ENCODE peak calls at places on chromosomes 12 and 14, in six cellular contexts. U, X, B, V, E and S are unnamed samples.
A peak's percentile ranks its signal among the peaks of the same experiment; 100 is the strongest.

GRCh38 chr14:101246894-101247853 is 314.1 kb upstream of the DIO3 start:
- DNase-seq in B (no peak), U (no peak), X (no peak), V (no peak), E (no peak), S (no peak)

GRCh38 chr12:124503305-124503704 is 64.1 kb downstream of the NCOR2 start:
- DNase-seq in B (no peak), V (no peak), U (no peak), X (no peak), E (no peak), S (no peak)

GRCh38 chr12:100427078-100427477 is 46.6 kb upstream of the NR1H4 start:
- DNase-seq in V (no peak), U (no peak), E (peak; percentile 50), X (peak; percentile 79), B (no peak), S (peak; percentile 67)

GRCh38 chr12:115983226-115983798 is 294.2 kb downstream of the MED13L start:
- DNase-seq in V (no peak), X (no peak), B (peak; percentile 56), U (no peak), E (no peak), S (no peak)

GRCh38 chr12:75662501-75663159 is 151.2 kb upstream of the KRR1 start:
- DNase-seq in U (no peak), V (no peak), B (no peak), E (no peak), X (no peak), S (no peak)

GRCh38 chr12:71972441-71973074 is 33.9 kb downstream of the TPH2 start:
- DNase-seq in U (no peak), V (no peak), B (no peak), E (no peak), X (no peak), S (no peak)

GRCh38 chr12:27319848-27320247 is 12.8 kb upstream of the BMAL2 start:
- DNase-seq in V (no peak), U (no peak), E (no peak), X (no peak), B (no peak), S (no peak)

GRCh38 chr12:49536526-49537195 is 2.2 kb upstream of the KCNH3 start:
- DNase-seq in X (no peak), B (no peak), E (no peak), V (no peak), U (no peak), S (no peak)

GRCh38 chr12:13976028-13976584 is 5.3 kb downstream of the GRIN2B start:
- DNase-seq in B (peak; percentile 12), X (no peak), U (no peak), E (no peak), V (no peak), S (no peak)

GRCh38 chr14:36588788-36589187 is 6.4 kb upstream of the NKX2-8 start:
- DNase-seq in E (no peak), B (no peak), V (no peak), U (no peak), X (no peak), S (no peak)

GRCh38 chr12:575948-576612 is 87.2 kb downstream of the NINJ2 start:
- DNase-seq in U (peak; percentile 83), B (peak; percentile 83), X (no peak), V (peak; percentile 88), E (peak; percentile 65), S (peak; percentile 72)

GRCh38 chr12:27822076-27822712 is 42.2 kb upstream of the MANSC4 start:
- DNase-seq in V (no peak), B (no peak), E (peak; percentile 61), U (no peak), X (peak; percentile 94), S (no peak)

GRCh38 chr14:96060161-96060933 is 21.2 kb downstream of the C14orf132 start:
- DNase-seq in U (no peak), V (no peak), E (no peak), X (no peak), B (no peak), S (no peak)

GRCh38 chr14:21262410-21262809 is 6.8 kb downstream of the HNRNPC start:
- DNase-seq in B (no peak), E (no peak), U (no peak), X (no peak), V (no peak), S (no peak)

GRCh38 chr14:50452285-50452684 is 55.6 kb upstream of the CDKL1 start:
- DNase-seq in X (no peak), V (no peak), B (no peak), E (peak; percentile 80), U (no peak), S (no peak)

GRCh38 chr14:63853831-63854293 is 1.1 kb downstream of the SYNE2 start:
- DNase-seq in B (peak; percentile 68), U (peak; percentile 79), E (peak; percentile 56), X (peak; percentile 38), V (peak; percentile 63), S (peak; percentile 69)

GRCh38 chr12:121753844-121754264 is 39.6 kb downstream of the RHOF start:
- DNase-seq in E (no peak), B (no peak), X (no peak), V (peak; percentile 81), U (peak; percentile 79), S (no peak)

GRCh38 chr12:39272934-39273770 is 169.8 kb downstream of the KIF21A start:
- DNase-seq in B (peak; percentile 56), X (peak; percentile 27), U (peak; percentile 39), V (no peak), E (peak; percentile 41), S (peak; percentile 25)

GRCh38 chr14:30974628-30975027 is 50.8 kb upstream of the AP4S1 start:
- DNase-seq in B (no peak), X (peak; percentile 26), E (peak; percentile 39), V (no peak), U (no peak), S (no peak)

GRCh38 chr12:67410667-67411067 is 141.5 kb downstream of the CAND1 start:
- DNase-seq in E (no peak), V (no peak), X (no peak), U (no peak), B (no peak), S (peak; percentile 61)

GRCh38 chr14:100391777-100392176 is 68.6 kb downstream of the SLC25A47 start:
- DNase-seq in B (no peak), V (no peak), X (no peak), U (no peak), E (peak; percentile 77), S (no peak)

GRCh38 chr12:114404451-114405198 is 1.3 kb downstream of the TBX5 start:
- DNase-seq in U (no peak), V (no peak), X (no peak), E (peak; percentile 49), B (no peak), S (no peak)

GRCh38 chr12:111757361-111758119 is 9.2 kb upstream of the ALDH2 start:
- DNase-seq in U (peak; percentile 54), X (peak; percentile 57), B (peak; percentile 32), V (peak; percentile 88), E (peak; percentile 67), S (no peak)
- H3K36me3 ChIP-seq in U (no peaks in the 10 kb centered on the region), X (no peaks in the 10 kb centered on the region), B (no peaks in the 10 kb centered on the region), V (no peaks in the 10 kb centered on the region), E (peaks cover 2% of the 10 kb centered on the region), S (peaks cover 2% of the 10 kb centered on the region)

DNA sequence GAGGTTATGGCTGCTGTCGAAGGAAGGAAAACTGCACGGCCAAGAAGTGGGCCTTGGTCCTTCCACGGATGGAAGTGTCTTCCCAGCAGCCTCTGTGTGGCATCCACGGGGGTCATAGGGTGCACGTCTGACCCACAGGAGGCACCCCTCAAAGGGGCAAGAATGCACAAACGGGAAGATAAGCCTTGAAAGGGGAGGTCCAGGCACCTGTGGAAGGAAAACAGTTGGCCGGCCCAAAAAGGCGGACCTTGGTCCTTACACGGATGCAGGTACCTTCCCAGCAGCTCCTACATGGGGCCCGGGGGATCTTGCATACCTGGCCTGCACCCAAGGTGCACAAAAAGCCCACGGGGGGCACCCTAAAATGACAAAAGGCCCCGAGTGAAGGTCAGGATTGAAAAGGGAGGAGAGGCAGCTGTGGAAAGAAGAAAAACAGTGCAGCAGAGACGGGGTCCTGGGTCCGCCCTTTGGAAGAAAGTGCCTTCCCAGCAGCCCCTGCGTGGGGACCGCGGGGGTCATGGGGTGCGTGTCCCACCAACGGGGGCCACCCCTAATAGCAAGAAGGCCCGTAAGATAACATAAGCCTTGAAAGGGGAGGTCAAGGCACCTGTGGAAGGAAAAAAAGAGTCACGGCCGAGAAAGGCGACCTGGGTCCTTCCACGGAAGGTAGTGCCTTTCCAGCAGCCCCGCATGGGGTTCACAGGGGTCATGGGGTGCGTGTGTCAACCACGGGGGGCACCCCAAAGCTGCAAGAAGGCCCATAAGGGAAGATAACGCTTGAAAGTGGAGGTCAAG is 276.1 kb downstream of the ALG10 start:
- DNase-seq in U (no peak), X (no peak), V (peak; percentile 16), E (no peak), B (no peak), S (no peak)
- H3K9me3 ChIP-seq in U (no peaks in the 10 kb centered on the region), X (peaks cover 20% of the 10 kb centered on the region), V (no peaks in the 10 kb centered on the region), E (no peaks in the 10 kb centered on the region), B (no peaks in the 10 kb centered on the region), S (peaks cover 6% of the 10 kb centered on the region)

DNA sequence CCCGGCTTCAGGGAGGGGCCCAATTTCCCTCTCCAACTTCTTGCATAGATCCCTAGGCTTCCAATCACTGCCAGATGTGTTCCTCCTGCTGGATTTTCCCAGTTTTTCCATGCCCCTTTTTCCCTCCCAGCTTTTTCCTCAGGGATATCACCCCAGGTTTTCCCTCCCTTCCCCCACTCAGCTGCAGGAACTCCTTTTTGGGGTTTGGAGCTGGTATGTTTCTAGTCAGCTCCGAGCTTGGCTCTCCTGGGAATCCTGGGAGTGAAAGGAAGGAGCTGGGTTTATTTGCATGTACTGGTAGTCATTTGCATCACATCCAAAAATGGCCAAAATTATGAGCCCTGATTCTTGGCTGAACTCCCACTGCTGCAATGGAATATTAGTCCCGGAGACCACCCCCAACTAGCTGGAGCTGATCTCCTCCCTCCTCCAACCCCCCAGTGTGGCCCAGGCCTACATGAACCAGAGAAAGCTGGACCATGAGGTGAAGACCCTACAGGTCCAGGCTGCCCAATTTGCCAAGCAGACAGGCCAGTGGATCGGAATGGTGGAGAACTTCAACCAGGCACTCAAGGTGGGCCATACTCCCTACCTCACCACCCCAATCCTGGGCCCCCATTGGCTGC is 1.4 kb upstream of the RDH5 start:
- DNase-seq in U (no peak), X (no peak), B (no peak), E (no peak), V (peak; percentile 51), S (no peak)
- H3K4me1 ChIP-seq in U (peaks cover 58% of the 10 kb centered on the region), X (peaks cover 65% of the 10 kb centered on the region), B (peaks cover 31% of the 10 kb centered on the region), E (peaks cover 51% of the 10 kb centered on the region), V (no peaks in the 10 kb centered on the region), S (peaks cover 11% of the 10 kb centered on the region)

GRCh38 chr14:22905627-22906026 is 13.3 kb downstream of the RBM23 start:
- DNase-seq in V (no peak), U (no peak), X (no peak), E (no peak), B (no peak), S (no peak)

GRCh38 chr14:22907429-22907828 is 11.5 kb downstream of the RBM23 start:
- DNase-seq in X (no peak), V (no peak), B (no peak), E (no peak), U (no peak), S (no peak)

GRCh38 chr14:22903742-22904087 is 15.2 kb downstream of the RBM23 start:
- DNase-seq in U (no peak), V (no peak), E (no peak), B (no peak), X (no peak), S (no peak)

GRCh38 chr14:22908601-22909000 is 10.3 kb downstream of the RBM23 start:
- DNase-seq in V (no peak), B (no peak), E (peak; percentile 54), X (no peak), U (no peak), S (no peak)

DNA sequence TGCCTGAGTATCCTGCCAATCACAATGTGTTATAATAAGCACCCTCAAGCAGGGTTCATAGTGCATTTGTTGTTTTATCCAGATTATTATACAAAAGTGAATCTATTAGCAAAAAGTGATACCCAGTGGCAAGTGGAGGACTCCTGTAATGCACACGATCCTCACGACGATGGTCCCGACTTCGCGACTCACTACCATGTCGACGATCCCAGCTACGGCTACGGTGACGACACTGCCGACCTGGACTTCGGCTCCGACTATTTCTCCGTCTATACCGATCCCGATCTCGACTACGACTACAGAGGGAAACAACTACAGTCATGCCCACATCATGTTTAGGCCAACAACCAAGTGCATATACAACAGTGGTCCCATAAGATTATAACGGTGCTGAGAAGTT is 12.9 kb downstream of the RBM23 start:
- DNase-seq in U (no peak), X (no peak), B (no peak), E (no peak), V (no peak), S (no peak)
- H3K36me3 ChIP-seq in U (no peaks in the 10 kb centered on the region), X (peaks cover 58% of the 10 kb centered on the region), B (peaks cover 4% of the 10 kb centered on the region), E (peaks cover 27% of the 10 kb centered on the region), V (peaks cover 13% of the 10 kb centered on the region), S (peaks cover 47% of the 10 kb centered on the region)